ENCODE peak calls at places on chromosome 14, in seven cellular contexts. L, D, W, U, X, K and O are unnamed samples.

GRCh38 chr14:29990993-29991392 is 63.3 kb upstream of the PRKD1 start:
- DNase-seq in W (no peak), K (no peak), U (no peak), X (no peak), D (no peak), L (no peak), O (no peak)

GRCh38 chr14:50882932-50883826 is 11.3 kb downstream of the ABHD12B start:
- DNase-seq in D (no peak), X (no peak), U (no peak), W (no peak), L (no peak), K (no peak), O (no peak)

GRCh38 chr14:102140027-102140749 is 491 bp downstream of the WDR20 start:
- DNase-seq in W (peak; percentile 18), D (peak; percentile 64), K (peak; percentile 17), L (peak; percentile 39), U (peak; percentile 33), X (no peak), O (peak; percentile 39)

GRCh38 chr14:102508410-102508773 is 1.2 kb downstream of the ANKRD9 start:
- DNase-seq in X (no peak), L (peak; percentile 61), U (no peak), K (no peak), D (no peak), W (peak; percentile 80), O (no peak)

GRCh38 chr14:105148604-105149145 is 19.9 kb downstream of the JAG2 start:
- DNase-seq in X (no peak), L (no peak), K (no peak), U (no peak), D (no peak), W (peak; percentile 7), O (no peak)

GRCh38 chr14:88935083-88935482 is 110.6 kb downstream of the TTC8 start:
- DNase-seq in X (no peak), D (no peak), U (no peak), L (no peak), K (no peak), W (no peak), O (no peak)

GRCh38 chr14:49861581-49861922 is 9.0 kb upstream of the NEMF start:
- DNase-seq in K (peak; percentile 11), L (peak; percentile 74), U (no peak), X (peak; percentile 55), W (peak; percentile 72), D (peak; percentile 79), O (peak; percentile 42)

GRCh38 chr14:21068521-21069387 is 1.4 kb upstream of the ARHGEF40 start:
- DNase-seq in X (no peak), W (peak; percentile 56), L (peak; percentile 49), K (peak; percentile 51), D (peak; percentile 84), U (peak; percentile 52), O (no peak)

GRCh38 chr14:102138535-102138934 is 1.2 kb upstream of the WDR20 start:
- DNase-seq in D (no peak), U (no peak), X (no peak), L (no peak), W (no peak), K (no peak), O (no peak)

GRCh38 chr14:104659764-104660523 is 29.5 kb upstream of the INF2 start:
- DNase-seq in D (no peak), L (no peak), K (no peak), X (no peak), U (no peak), W (no peak), O (peak; percentile 50)

GRCh38 chr14:98903371-98903770 is 368.6 kb downstream of the BCL11B start:
- DNase-seq in D (no peak), U (no peak), L (no peak), K (no peak), W (no peak), X (no peak), O (no peak)

GRCh38 chr14:50103558-50103957 is 12.8 kb downstream of the VCPKMT start:
- DNase-seq in U (no peak), X (no peak), D (no peak), W (no peak), L (no peak), K (no peak), O (no peak)

GRCh38 chr14:58296731-58297130 is 1.6 kb upstream of the ARID4A start:
- DNase-seq in L (no peak), K (no peak), W (no peak), D (no peak), X (no peak), U (peak; percentile 33), O (no peak)

GRCh38 chr14:55451398-55451797 is 11.0 kb upstream of the TBPL2 start:
- DNase-seq in W (no peak), X (no peak), U (peak; percentile 84), D (no peak), L (no peak), K (no peak), O (no peak)

GRCh38 chr14:47195582-47195981 is 479.8 kb downstream of the MDGA2 start:
- DNase-seq in K (no peak), U (no peak), W (no peak), X (no peak), D (no peak), L (no peak), O (no peak)

GRCh38 chr14:32905052-32905451 is 33.6 kb upstream of the NPAS3 start:
- DNase-seq in L (no peak), D (no peak), K (no peak), U (no peak), W (no peak), X (no peak), O (no peak)

GRCh38 chr14:54502602-54503001 is 7.1 kb upstream of the CGRRF1 start:
- DNase-seq in W (no peak), U (no peak), X (no peak), K (no peak), D (no peak), L (no peak), O (no peak)

GRCh38 chr14:47278233-47278842 is 397.1 kb downstream of the MDGA2 start:
- DNase-seq in X (no peak), L (peak; percentile 69), D (peak; percentile 73), U (peak; percentile 64), K (peak; percentile 27), W (no peak), O (no peak)

GRCh38 chr14:37263656-37264236 is 66.0 kb downstream of the MIPOL1 start:
- DNase-seq in D (no peak), X (no peak), U (no peak), W (no peak), K (no peak), L (no peak), O (no peak)

GRCh38 chr14:99677231-99677891 is 6.7 kb upstream of the CYP46A1 start:
- DNase-seq in D (no peak), K (no peak), W (no peak), U (no peak), L (no peak), X (no peak), O (no peak)

GRCh38 chr14:51319181-51319597 is 79.1 kb downstream of the TMX1 start:
- DNase-seq in L (no peak), U (no peak), X (no peak), K (no peak), D (peak; percentile 45), W (no peak), O (no peak)

GRCh38 chr14:99728231-99728920 is 44.3 kb downstream of the CYP46A1 start:
- DNase-seq in W (peak; percentile 8), U (no peak), L (no peak), K (no peak), X (no peak), D (peak; percentile 1), O (peak; percentile 10)

DNA sequence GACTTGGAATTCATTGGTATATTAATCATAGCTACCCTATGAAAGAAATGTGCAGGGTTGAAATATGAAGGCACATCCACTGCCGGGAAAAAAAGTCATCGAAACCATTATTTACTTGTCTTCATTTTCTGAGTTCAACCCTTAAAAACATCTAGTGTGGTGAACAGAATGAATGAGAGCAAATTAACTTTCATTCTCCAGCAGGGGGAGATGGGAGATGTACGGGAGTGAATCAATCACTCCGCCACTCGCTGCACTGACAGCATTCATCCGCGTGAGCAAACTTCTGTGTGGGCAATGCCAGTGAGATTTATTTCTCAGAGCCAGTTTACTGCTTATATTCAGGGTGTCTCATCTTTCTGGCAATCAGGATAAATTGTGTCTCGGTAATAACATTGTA is 463.5 kb upstream of the MIS18BP1 start:
- DNase-seq in W (no peak), X (no peak), K (no peak), D (peak; percentile 65), U (no peak), L (peak; percentile 11), O (no peak)
- TF ChIP-seq CTCF in W (no peak), X (no peak), K (peak; percentile 7), D (peak; percentile 58), U (no peak), L (no peak), O (no peak)

DNA sequence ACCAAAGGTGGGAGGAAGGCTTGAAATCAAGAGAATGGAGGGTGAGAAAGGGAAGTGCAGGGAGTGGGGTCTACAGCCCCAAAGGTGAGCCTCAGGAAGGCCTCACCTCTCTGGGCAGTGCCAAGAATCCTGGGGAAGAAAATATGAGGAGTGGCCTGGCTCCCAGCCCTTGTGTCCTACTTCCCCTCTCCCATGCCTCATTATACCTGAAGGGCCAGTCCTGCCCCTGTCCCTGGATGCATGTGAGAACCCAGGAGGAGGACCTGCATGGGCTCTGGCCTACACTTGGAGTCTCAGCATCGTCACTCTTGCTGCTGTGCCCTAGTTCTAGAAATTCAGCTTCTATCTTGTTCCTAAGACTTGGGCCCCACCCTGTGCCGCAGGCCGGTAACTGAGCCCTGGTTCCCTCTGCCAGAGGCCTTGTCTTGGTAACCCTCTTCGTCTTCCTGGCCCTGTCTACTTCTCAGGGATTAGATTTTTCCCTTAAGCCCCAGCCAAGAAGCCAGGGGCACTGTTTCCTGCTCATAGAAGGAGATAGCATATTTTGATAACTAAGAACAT is 10.9 kb upstream of the MYH7 start:
- DNase-seq in U (no peak), W (peak; percentile 80), D (no peak), L (no peak), X (no peak), K (no peak), O (no peak)
- TF ChIP-seq CTCF in U (no peak), W (no peak), D (no peak), L (no peak), X (no peak), K (no peak), O (no peak)

DNA sequence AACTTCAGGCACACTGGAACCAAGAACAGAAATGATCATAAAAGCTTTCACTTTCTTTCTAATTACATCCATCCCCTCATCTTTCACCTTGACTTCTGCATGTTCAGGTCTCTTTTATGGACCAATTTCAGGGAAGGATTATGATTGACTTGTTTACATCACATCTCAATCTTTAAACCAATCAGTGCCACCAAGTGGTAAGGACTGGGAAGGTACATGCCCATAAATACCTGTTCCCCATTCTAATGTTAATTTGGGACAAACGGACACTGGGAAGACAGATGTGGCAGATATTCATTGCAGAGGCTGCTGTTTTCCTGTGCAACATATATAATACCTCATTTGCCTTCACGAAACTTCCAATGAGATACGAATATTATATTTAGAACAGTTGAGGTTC is 978.1 kb downstream of the GALC start:
- DNase-seq in K (no peak), U (no peak), D (no peak), L (no peak), W (no peak), X (no peak), O (no peak)
- TF ChIP-seq CTCF in K (peak; percentile 19), U (no peak), D (peak; percentile 38), L (no peak), W (no peak), X (peak; percentile 27), O (no peak)

DNA sequence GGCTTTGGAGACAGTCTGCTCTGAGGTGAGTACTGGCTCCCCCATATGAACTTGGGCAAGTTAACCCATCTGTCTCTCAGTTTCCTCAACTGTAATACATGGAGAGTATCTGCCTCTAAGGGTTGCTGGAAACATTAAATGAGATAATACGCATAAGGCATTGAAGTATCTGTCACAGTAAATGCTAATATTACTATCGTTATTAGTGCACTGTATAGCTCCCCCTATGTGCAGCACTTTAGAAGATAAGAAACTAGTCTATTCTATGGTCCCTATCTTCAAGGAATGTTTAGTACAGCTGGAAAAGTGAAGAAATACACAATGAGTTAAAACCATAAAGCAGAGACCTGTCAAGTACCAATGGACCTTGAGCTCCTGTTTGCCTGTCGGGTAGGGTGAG is 51.7 kb upstream of the CFL2 start:
- DNase-seq in K (no peak), L (no peak), U (no peak), D (no peak), W (no peak), X (no peak), O (no peak)
- TF ChIP-seq CTCF in K (peak; percentile 17), L (no peak), U (no peak), D (peak; percentile 46), W (no peak), X (no peak), O (no peak)